ENCODE peak calls at places on chromosome 9, in five cellular contexts. W is foreskin keratinocyte, M is Calu3, J is neural crest cell, P is tibial nerve. V is an unnamed sample.

GRCh38 chr9:82332018-82332773 is 343.6 kb downstream of the SPATA31D1 start:
- DNase-seq in W (peak), M (no peak), J (no peak), P (no peak), V (no peak)

GRCh38 chr9:126693428-126693931 is 79.8 kb downstream of the LMX1B start:
- DNase-seq in W (no peak), M (no peak), J (no peak), P (no peak), V (no peak)

GRCh38 chr9:35286381-35286780 is 124.6 kb downstream of the UNC13B start:
- DNase-seq in W (no peak), M (no peak), J (no peak), P (no peak), V (no peak)

GRCh38 chr9:121954477-121955175 is 138.5 kb downstream of the TTLL11 start:
- DNase-seq in W (no peak), M (no peak), J (no peak), P (peak), V (no peak)

GRCh38 chr9:133368249-133368881 is 7.5 kb downstream of the SURF4 start:
- DNase-seq in W (no peak), M (no peak), J (no peak), P (no peak), V (no peak)

GRCh38 chr9:78985084-78985738 is 586.6 kb upstream of the TLE4 start:
- DNase-seq in W (peak), M (no peak), J (no peak), P (no peak), V (no peak)

GRCh38 chr9:131511880-131512279 is 9.2 kb downstream of the POMT1 start:
- DNase-seq in W (no peak), M (no peak), J (no peak), P (no peak), V (no peak)

GRCh38 chr9:89871871-89872331 is 267.1 kb downstream of the GADD45G start:
- DNase-seq in W (no peak), M (no peak), J (no peak), P (no peak), V (no peak)

GRCh38 chr9:135016876-135017275 is 70.6 kb upstream of the OLFM1 start:
- DNase-seq in W (no peak), M (no peak), J (no peak), P (no peak), V (no peak)

GRCh38 chr9:14687042-14687719 is 6.1 kb downstream of the ZDHHC21 start:
- DNase-seq in W (no peak), M (no peak), J (no peak), P (no peak), V (no peak)

GRCh38 chr9:72022846-72023245 is 37.6 kb downstream of the C9orf57 start:
- DNase-seq in W (peak), M (no peak), J (no peak), P (no peak), V (no peak)

GRCh38 chr9:134206317-134207300 is 42.2 kb upstream of the RNU6ATAC start:
- DNase-seq in W (no peak), M (no peak), J (no peak), P (no peak), V (no peak)

GRCh38 chr9:68739631-68740174 is 34.7 kb downstream of the PIP5K1B start:
- DNase-seq in W (no peak), M (peak), J (no peak), P (no peak), V (no peak)

GRCh38 chr9:29475471-29475870 is 1902.2 kb upstream of the C9orf72 start:
- DNase-seq in W (no peak), M (no peak), J (no peak), P (no peak), V (no peak)

GRCh38 chr9:112355305-112355953 is 22.0 kb upstream of the PTBP3 start:
- DNase-seq in W (no peak), M (no peak), J (no peak), P (no peak), V (no peak)

GRCh38 chr9:130535818-130536521 is 43.4 kb upstream of the FUBP3 start:
- DNase-seq in W (peak), M (no peak), J (peak), P (no peak), V (no peak)

GRCh38 chr9:38160613-38161215 is 91.7 kb upstream of the SHB start:
- DNase-seq in W (no peak), M (peak), J (peak), P (peak), V (peak)

GRCh38 chr9:8539681-8540197 is 740.2 kb upstream of the DMAC1 start:
- DNase-seq in W (no peak), M (no peak), J (no peak), P (no peak), V (no peak)

GRCh38 chr9:93594041-93594756 is 17.8 kb downstream of the PHF2 start:
- DNase-seq in W (peak), M (no peak), J (no peak), P (no peak), V (no peak)

GRCh38 chr9:134251296-134251695 is 75.0 kb upstream of the RXRA start:
- DNase-seq in W (no peak), M (no peak), J (no peak), P (no peak), V (no peak)

GRCh38 chr9:127166651-127167524 is 44.5 kb upstream of the ANGPTL2 start:
- DNase-seq in W (peak), M (no peak), J (no peak), P (no peak), V (no peak)

GRCh38 chr9:69174645-69175487 is 789 bp downstream of the TJP2 start:
- DNase-seq in W (peak), M (no peak), J (no peak), P (peak), V (no peak)

GRCh38 chr9:34010979-34011378 is 37.7 kb downstream of the UBAP2 start:
- DNase-seq in W (no peak), M (no peak), J (no peak), P (peak), V (no peak)

GRCh38 chr9:133475292-133475941 is 3.5 kb downstream of the SLC2A6 start:
- DNase-seq in W (no peak), M (no peak), J (no peak), P (no peak), V (no peak)

GRCh38 chr9:133972041-133972970 is 19.8 kb downstream of the VAV2 start:
- DNase-seq in W (peak), M (no peak), J (no peak), P (no peak), V (no peak)

GRCh38 chr9:94911211-94911610 is 184.7 kb downstream of the AOPEP start:
- DNase-seq in W (no peak), M (no peak), J (no peak), P (no peak), V (no peak)

GRCh38 chr9:18493361-18494015 is 19.5 kb downstream of the ADAMTSL1 start:
- DNase-seq in W (peak), M (no peak), J (no peak), P (no peak), V (no peak)

GRCh38 chr9:128552744-128553221 is 396 bp downstream of the SPTAN1 start:
- DNase-seq in W (peak), M (peak), J (peak), P (no peak), V (peak)

GRCh38 chr9:110626109-110626829 is 42.3 kb upstream of the MUSK start:
- DNase-seq in W (no peak), M (no peak), J (no peak), P (no peak), V (no peak)

GRCh38 chr9:127161081-127161621 is 38.7 kb upstream of the ANGPTL2 start:
- DNase-seq in W (no peak), M (no peak), J (no peak), P (no peak), V (peak)

DNA sequence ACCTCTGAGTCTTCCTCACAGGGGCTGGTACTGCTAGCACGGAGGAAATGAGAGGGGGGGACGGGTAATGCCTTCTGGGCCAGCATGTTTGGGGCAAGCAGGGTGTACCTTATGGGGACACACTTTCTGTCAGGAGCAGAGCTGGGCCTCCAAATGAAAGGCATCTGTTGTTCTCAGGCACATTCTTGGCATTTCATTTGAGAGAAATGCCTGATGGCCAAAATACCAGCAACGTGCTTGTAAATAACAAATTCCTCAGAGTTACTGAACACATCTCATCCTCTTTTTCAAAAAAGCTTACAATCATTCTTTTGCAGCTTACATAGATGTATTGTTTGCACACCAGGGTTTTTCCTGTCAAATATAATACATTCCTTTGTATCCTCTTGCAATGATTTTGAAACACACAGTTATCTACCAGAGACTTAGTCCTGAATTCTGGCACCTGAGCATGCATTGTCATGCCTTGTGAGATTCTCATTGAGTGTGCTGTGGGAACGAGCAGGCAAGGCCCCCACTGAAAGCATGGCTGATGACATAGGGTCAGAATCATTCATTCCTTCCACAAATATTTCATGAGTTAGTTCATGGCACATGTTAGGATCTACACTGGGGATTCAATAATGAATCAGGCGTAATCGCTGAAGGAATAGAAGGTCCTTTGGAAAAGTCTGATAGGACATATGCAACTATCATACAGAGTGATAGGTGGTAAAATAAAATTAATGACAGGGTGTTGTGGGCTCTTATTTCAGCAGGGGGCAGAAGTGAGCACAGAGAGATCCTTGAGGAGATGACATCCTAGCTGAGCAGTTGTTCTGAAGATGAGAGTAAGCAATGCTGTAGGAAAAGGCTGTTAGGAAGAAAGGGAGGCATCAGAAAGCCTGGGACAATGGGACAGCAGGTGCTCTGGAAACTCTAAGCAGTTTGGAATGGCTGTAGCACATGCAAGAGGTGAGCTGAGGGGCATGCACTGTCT is 260.9 kb upstream of the TUT7 start:
- DNase-seq in W (peak), M (peak), J (peak), P (peak), V (no peak)
- TF ChIP-seq CTCF in W (peak), M (peak), J (peak), P (no peak), V (no peak)

GRCh38 chr9:36739538-36740116 is 166.9 kb downstream of the MELK start:
- DNase-seq in W (no peak), M (no peak), J (no peak), P (no peak), V (no peak)

GRCh38 chr9:36745977-36746376 is 173.3 kb downstream of the MELK start:
- DNase-seq in W (no peak), M (no peak), J (no peak), P (no peak), V (no peak)

GRCh38 chr9:36744678-36745077 is 172.0 kb downstream of the MELK start:
- DNase-seq in W (no peak), M (no peak), J (no peak), P (no peak), V (no peak)

GRCh38 chr9:36738318-36738975 is 165.8 kb downstream of the MELK start:
- DNase-seq in W (peak), M (no peak), J (no peak), P (no peak), V (no peak)

GRCh38 chr9:36742264-36742663 is 169.6 kb downstream of the MELK start:
- DNase-seq in W (no peak), M (no peak), J (no peak), P (no peak), V (no peak)
- TF ChIP-seq CTCF in W (no peak), M (no peak), J (no peak), P (no peak), V (no peak)

DNA sequence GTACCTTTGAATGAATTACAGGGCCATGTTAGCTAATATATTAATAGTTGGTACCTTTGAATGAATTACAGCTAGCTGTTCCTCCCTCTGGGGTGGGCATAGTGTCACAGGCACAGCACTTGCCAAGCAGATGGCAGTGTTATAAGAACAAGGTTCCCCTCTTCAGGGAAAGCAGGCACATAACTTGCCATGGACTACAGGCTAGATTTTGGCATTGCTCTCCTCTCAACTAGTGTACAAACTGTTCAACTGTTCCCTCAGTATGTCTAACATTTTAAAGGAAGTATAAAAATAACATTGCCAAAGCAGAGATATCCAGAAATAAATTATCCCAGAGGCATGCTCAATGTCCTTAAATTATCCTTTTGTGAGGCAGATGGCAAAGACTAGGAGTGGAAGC is 33.7 kb downstream of the ABITRAM start:
- DNase-seq in W (no peak), M (no peak), J (no peak), P (no peak), V (no peak)
- TF ChIP-seq CTCF in W (no peak), M (no peak), J (no peak), P (no peak), V (no peak)

GRCh38 chr9:124776952-124777645 is at the start of gene OLFML2A:
- DNase-seq in W (no peak), M (peak), J (peak), P (no peak), V (no peak)
- TF ChIP-seq CTCF in W (peak), M (peak), J (peak), P (peak), V (no peak)

V was measured in CD8-positive, alpha-beta T cell.